ENCODE peak calls at places on chromosomes 1 and 21, in ten cellular contexts. X, R, U, J, V, L, Z, K, D and W are unnamed samples. For H3K9me3, the result is how much of the 10 kb centered on the place peaks cover.

GRCh38 chr1:73886721-73887120 is 311.3 kb downstream of the LRRIQ3 start:
- DNase-seq in X (no peak), R (no peak), U (no peak), J (no peak), V (no peak), L (no peak), Z (no peak), K (no peak), D (no peak), W (no peak)

GRCh38 chr1:194227157-194227556 is 1040.7 kb upstream of the B3GALT2 start:
- DNase-seq in X (no peak), R (no peak), U (no peak), J (no peak), V (no peak), L (no peak), Z (no peak), K (no peak), D (no peak), W (no peak)

GRCh38 chr1:192936313-192937018 is 122.7 kb downstream of the UCHL5 start:
- DNase-seq in X (no peak), R (no peak), U (no peak), J (no peak), V (no peak), L (no peak), Z (no peak), K (no peak), D (no peak), W (no peak)

GRCh38 chr1:45979074-45979777 is 153.2 kb downstream of the PIK3R3 start:
- DNase-seq in X (no peak), R (no peak), U (no peak), J (no peak), V (no peak), L (no peak), Z (no peak), K (no peak), D (no peak), W (peak)

GRCh38 chr1:218743861-218744505 is 398.8 kb downstream of the TGFB2 start:
- DNase-seq in X (no peak), R (no peak), U (no peak), J (no peak), V (no peak), L (no peak), Z (no peak), K (no peak), D (no peak), W (no peak)

GRCh38 chr1:942864-943533 is 16.1 kb downstream of the NOC2L start:
- DNase-seq in X (no peak), R (peak), U (no peak), J (peak), V (no peak), L (no peak), Z (no peak), K (no peak), D (no peak), W (no peak)

GRCh38 chr1:154446292-154446691 is 41.1 kb downstream of the IL6R start:
- DNase-seq in X (no peak), R (no peak), U (no peak), J (no peak), V (no peak), L (no peak), Z (no peak), K (no peak), D (no peak), W (no peak)

GRCh38 chr1:154313066-154313356 is 7.9 kb upstream of the AQP10 start:
- DNase-seq in X (no peak), R (peak), U (no peak), J (no peak), V (no peak), L (no peak), Z (no peak), K (no peak), D (no peak), W (no peak)

GRCh38 chr1:22709891-22710687 is 550 bp upstream of the EPHB2 start:
- DNase-seq in X (no peak), R (no peak), U (no peak), J (peak), V (no peak), L (no peak), Z (peak), K (peak), D (no peak), W (no peak)

GRCh38 chr1:247043406-247043805 is 35.2 kb downstream of the ZNF670 start:
- DNase-seq in X (no peak), R (no peak), U (no peak), J (no peak), V (no peak), L (no peak), Z (no peak), K (no peak), D (no peak), W (no peak)
- TF ChIP-seq CTCF in X (no peak), R (peak), U (no peak), J (no peak), V (no peak), L (no peak), Z (no peak), K (no peak), D (no peak), W (no peak)

DNA sequence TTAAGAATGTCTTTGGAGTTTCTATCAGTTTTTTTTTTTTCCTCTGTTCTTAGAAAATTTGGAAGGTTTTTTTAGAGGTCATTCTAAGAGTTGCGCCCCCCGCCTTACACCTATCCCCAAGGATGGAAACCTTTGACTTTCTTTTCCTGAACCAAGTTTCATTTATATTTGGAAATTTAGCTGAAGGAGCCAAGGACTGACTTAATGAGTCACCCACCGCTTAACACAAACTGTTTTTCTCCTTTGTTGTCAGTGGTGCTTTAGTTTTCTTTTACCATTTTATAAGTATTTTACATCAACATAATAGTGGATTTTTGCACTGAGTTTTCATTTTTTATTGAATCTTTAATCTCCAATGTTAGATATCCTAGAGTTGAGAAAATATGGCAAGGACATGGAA is 25.3 kb downstream of the USP25 start:
- DNase-seq in X (no peak), R (no peak), U (no peak), J (no peak), V (no peak), L (no peak), Z (no peak), K (no peak), D (no peak), W (no peak)
- H3K9me3 ChIP-seq in X (under half), R (under half), U (under half), J (under half), V (under half), L (under half), Z (under half), K (under half), D (under half), W (under half)

DNA sequence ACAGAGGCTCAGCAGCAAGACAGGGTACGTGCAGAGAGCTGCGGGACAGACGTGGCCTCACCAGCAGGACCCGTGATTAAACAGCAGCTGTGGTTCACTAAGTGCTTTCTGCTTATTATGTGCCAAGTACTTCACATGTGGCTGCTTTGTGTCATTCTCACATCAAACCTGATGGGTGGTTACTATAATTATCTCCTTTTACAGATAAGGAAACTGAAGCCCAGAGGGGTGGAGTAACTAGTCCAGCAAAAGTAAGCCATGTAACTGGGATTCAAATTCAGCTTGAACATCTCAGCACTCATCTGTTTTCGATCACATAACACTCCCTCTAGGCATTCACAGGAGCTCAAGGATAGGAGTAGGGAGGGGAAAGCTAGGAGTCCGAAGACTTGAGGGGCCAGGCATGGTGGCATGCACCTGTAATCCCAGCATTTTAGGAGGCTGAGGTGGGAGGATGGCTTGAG is 50.8 kb upstream of the CLIC4 start:
- DNase-seq in X (no peak), R (no peak), U (peak), J (no peak), V (no peak), L (no peak), Z (peak), K (no peak), D (no peak), W (no peak)
- TF ChIP-seq POLR2AphosphoS5 in X (no peak), R (no peak), U (no peak), J (no peak), V (no peak), L (no peak), Z (no peak), K (no peak), D (no peak), W (no peak)

GRCh38 chr1:150256193-150256548 is 1.4 kb upstream of the CA14 start:
- DNase-seq in X (no peak), R (no peak), U (no peak), J (no peak), V (no peak), L (no peak), Z (no peak), K (no peak), D (no peak), W (no peak)

GRCh38 chr1:150258275-150258666 is 697 bp downstream of the CA14 start:
- DNase-seq in X (no peak), R (no peak), U (no peak), J (no peak), V (no peak), L (no peak), Z (no peak), K (no peak), D (no peak), W (no peak)

GRCh38 chr1:150256549-150257341 is 829 bp upstream of the CA14 start:
- DNase-seq in X (no peak), R (peak), U (no peak), J (no peak), V (no peak), L (no peak), Z (no peak), K (no peak), D (no peak), W (no peak)

GRCh38 chr1:150259217-150259616 is 1.6 kb downstream of the CA14 start:
- DNase-seq in X (no peak), R (no peak), U (no peak), J (no peak), V (no peak), L (no peak), Z (no peak), K (no peak), D (no peak), W (no peak)

GRCh38 chr1:150257624-150258274 is at the start of gene CA14:
- DNase-seq in X (no peak), R (peak), U (no peak), J (no peak), V (no peak), L (no peak), Z (no peak), K (no peak), D (no peak), W (no peak)
- TF ChIP-seq CTCF in X (no peak), R (no peak), U (no peak), J (no peak), V (no peak), L (no peak), Z (no peak), K (no peak), D (no peak), W (no peak)